ENCODE peak calls at places on chromosomes 13 and 19, in six cellular contexts. Z is prostate gland, E is K562, N is suprapubic skin, J is stomach, K is HCT116. W is an unnamed sample.

GRCh38 chr13:68027311-68027710 is 797.2 kb upstream of the PCDH9 start:
- DNase-seq in K (no peak), E (no peak), Z (no peak), N (no peak), J (no peak), W (no peak)

GRCh38 chr13:110379905-110380341 is 72.8 kb downstream of the COL4A2 start:
- DNase-seq in N (no peak), K (no peak), J (no peak), Z (no peak), E (no peak), W (peak; percentile 84)

GRCh38 chr13:109783815-109784589 is 2.4 kb downstream of the IRS2 start:
- DNase-seq in N (no peak), E (no peak), Z (no peak), J (no peak), K (no peak), W (no peak)

GRCh38 chr13:27283906-27284523 is 13.4 kb downstream of the RASL11A start:
- DNase-seq in K (peak; percentile 15), N (no peak), E (no peak), Z (no peak), J (no peak), W (no peak)

GRCh38 chr13:22740264-22740663 is 440.5 kb upstream of the SGCG start:
- DNase-seq in J (no peak), K (no peak), E (no peak), N (no peak), Z (no peak), W (no peak)

GRCh38 chr13:42926555-42926954 is 65.5 kb downstream of the EPSTI1 start:
- DNase-seq in E (no peak), J (no peak), K (no peak), Z (no peak), N (no peak), W (no peak)

GRCh38 chr19:53982056-53982455 is 9.4 kb upstream of the CACNG6 start:
- DNase-seq in K (no peak), Z (no peak), E (no peak), J (no peak), N (no peak), W (no peak)

GRCh38 chr19:39407644-39408391 is 1.2 kb downstream of the ZFP36 start:
- DNase-seq in E (no peak), Z (peak; percentile 64), N (peak; percentile 88), K (no peak), J (peak; percentile 76), W (no peak)

GRCh38 chr19:55340784-55341147 is 1.1 kb downstream of the KMT5C start:
- DNase-seq in K (no peak), J (no peak), Z (no peak), E (no peak), N (peak; percentile 80), W (no peak)
- TF ChIP-seq POLR2AphosphoS5 in K (no peak), J (no peak), Z (no peak), E (no peak), N (no peak), W (no peak)

GRCh38 chr13:105389373-105389772 is 1146.1 kb downstream of the EFNB2 start:
- DNase-seq in K (no peak), N (no peak), J (no peak), E (no peak), Z (no peak), W (no peak)
- H3K4me3 ChIP-seq in K (no peak overlapping the region), N (no peak overlapping the region), J (no peak overlapping the region), E (no peak overlapping the region), Z (no peak overlapping the region), W (no peak overlapping the region)

DNA sequence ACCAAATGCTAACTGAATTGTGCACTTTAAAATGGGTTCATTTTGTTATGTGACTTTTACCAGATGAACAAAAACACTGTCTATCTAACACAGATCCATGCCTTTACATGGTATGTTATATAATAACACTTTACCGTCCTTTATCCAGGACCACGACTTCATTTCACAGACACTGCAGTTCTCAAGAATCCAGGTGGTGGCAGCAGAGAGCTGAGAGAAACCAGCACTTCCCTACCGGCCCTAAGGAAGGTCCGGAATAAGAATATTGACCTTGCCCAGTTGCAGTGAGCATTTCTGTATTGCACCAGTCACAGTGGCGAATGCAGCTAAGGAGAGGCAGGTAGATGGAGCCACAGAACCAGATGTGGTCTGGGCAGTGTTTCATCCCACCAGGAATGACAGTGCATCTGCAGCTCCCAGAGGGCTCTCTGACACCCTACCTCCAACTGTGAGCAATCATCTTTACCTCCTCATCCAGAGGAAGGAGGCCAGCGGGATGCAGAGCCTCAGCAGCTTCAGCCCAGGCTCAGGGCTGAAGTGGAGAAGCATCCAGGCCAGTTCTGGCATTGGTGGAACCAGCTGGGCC is 44.6 kb downstream of the ZNF787 start:
- DNase-seq in Z (peak; percentile 33), J (peak; percentile 72), K (peak; percentile 28), N (no peak), E (peak; percentile 63), W (no peak)
- TF ChIP-seq POLR2AphosphoS5 in Z (peak; percentile 25), J (no peak), K (no peak), N (no peak), E (no peak), W (no peak)

GRCh38 chr19:34231439-34231838 is 22.9 kb upstream of the GARRE1 start:
- DNase-seq in Z (no peak), J (no peak), E (no peak), N (no peak), K (no peak), W (no peak)

GRCh38 chr19:34230833-34231232 is 23.5 kb upstream of the GARRE1 start:
- DNase-seq in J (no peak), N (no peak), Z (no peak), K (no peak), E (no peak), W (no peak)

GRCh38 chr19:34235425-34235940 is 18.9 kb upstream of the GARRE1 start:
- DNase-seq in J (no peak), N (no peak), Z (no peak), K (no peak), E (no peak), W (no peak)

GRCh38 chr19:34229721-34230120 is 24.6 kb upstream of the GARRE1 start:
- DNase-seq in K (no peak), Z (no peak), J (no peak), N (no peak), E (no peak), W (no peak)

GRCh38 chr19:34232566-34233481 is 21.5 kb upstream of the GARRE1 start:
- DNase-seq in J (no peak), K (peak; percentile 57), Z (no peak), E (no peak), N (no peak), W (no peak)
- H3K4me3 ChIP-seq in J (no peak overlapping the region), K (peak overlapping the region; percentile 0), Z (no peak overlapping the region), E (no peak overlapping the region), N (peak overlapping the region; percentile 12), W (no peak overlapping the region)

GRCh38 chr19:47036233-47036651 is 12.2 kb downstream of the TMEM160 start:
- DNase-seq in E (no peak), N (no peak), K (no peak), J (peak; percentile 54), Z (no peak), W (peak; percentile 30)

GRCh38 chr19:47032171-47032811 is 12.7 kb downstream of the NPAS1 start:
- DNase-seq in J (peak; percentile 70), K (peak; percentile 32), E (peak; percentile 54), Z (peak; percentile 32), N (no peak), W (no peak)

GRCh38 chr19:47037766-47038165 is 10.7 kb downstream of the TMEM160 start:
- DNase-seq in K (no peak), N (no peak), E (no peak), J (no peak), Z (no peak), W (no peak)

GRCh38 chr19:47035127-47035494 is 13.3 kb downstream of the TMEM160 start:
- DNase-seq in N (no peak), J (no peak), Z (no peak), E (peak; percentile 71), K (no peak), W (no peak)

DNA sequence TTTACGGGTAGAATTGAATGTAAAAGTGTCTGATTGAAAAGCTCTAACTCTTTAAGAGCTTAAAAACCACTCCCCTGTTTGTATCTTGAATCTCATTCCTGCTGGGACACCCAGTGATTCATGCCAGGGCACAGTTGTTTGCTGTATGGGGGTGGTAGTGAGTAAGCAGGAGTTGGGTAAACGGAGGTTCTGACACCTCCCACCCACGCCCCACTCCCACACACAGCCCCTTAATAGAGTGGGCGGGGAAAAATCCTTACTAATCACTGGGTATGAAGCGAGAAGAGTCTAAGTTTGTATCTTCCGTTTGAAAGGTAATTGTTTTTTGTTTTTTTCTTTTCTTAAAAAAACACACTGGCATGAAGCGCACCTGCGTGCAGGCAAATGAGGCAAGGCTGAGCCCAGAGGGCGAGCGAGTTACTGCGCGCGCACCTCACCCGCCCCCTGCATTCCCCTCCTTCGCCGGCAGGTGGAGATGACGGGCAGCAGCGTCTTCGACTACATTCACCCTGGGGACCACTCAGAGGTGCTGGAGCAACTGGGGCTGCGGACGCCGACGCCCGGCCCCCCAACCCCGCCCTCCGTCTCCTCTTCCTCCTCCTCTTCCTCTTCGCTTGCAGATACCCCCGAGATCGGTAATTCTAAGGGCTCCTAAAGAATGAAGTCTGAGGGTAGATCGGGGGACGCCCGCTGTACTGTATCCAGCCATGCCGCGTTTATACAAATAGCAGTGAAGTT is 12.8 kb downstream of the TMEM160 start:
- DNase-seq in E (peak; percentile 95), K (peak; percentile 67), J (peak; percentile 93), Z (peak; percentile 85), N (peak; percentile 93), W (peak; percentile 55)
- TF ChIP-seq POLR2AphosphoS5 in E (no peak), K (peak; percentile 72), J (no peak), Z (peak; percentile 82), N (no peak), W (peak; percentile 56)